ENCODE peak calls at places on chromosomes 1 and 21, in four cellular contexts. One of them, this sample, is unnamed.

GRCh38 chr1:233113009-233113712 is 162.8 kb downstream of the NTPCR start:
- DNase-seq in HL-60: peak; percentile 97
- DNase-seq in K562: peak; percentile 24
- DNase-seq in GM12878: peak; percentile 26
- DNase-seq in this sample: no peak

GRCh38 chr21:35868005-35868868 is 192.1 kb downstream of the SETD4 start:
- DNase-seq in HL-60: no peak
- DNase-seq in K562: no peak
- DNase-seq in GM12878: no peak
- DNase-seq in this sample: no peak

GRCh38 chr1:228544021-228544850 is 57.1 kb downstream of the RNF187 start:
- DNase-seq in HL-60: no peak
- DNase-seq in K562: no peak
- DNase-seq in GM12878: no peak
- DNase-seq in this sample: no peak

GRCh38 chr1:71273326-71273725 is 192.5 kb upstream of the ZRANB2 start:
- DNase-seq in HL-60: no peak
- DNase-seq in K562: no peak
- DNase-seq in GM12878: no peak
- DNase-seq in this sample: no peak

GRCh38 chr1:25467616-25468015 is 36.9 kb downstream of the MACO1 start:
- DNase-seq in HL-60: no peak
- DNase-seq in K562: no peak
- DNase-seq in GM12878: no peak
- DNase-seq in this sample: no peak

GRCh38 chr21:41048141-41048540 is 119.8 kb upstream of the BACE2 start:
- DNase-seq in HL-60: no peak
- DNase-seq in K562: no peak
- DNase-seq in GM12878: no peak
- DNase-seq in this sample: no peak

GRCh38 chr1:238658766-238659165 is 727.6 kb upstream of the CHRM3 start:
- DNase-seq in HL-60: no peak
- DNase-seq in K562: no peak
- DNase-seq in GM12878: no peak
- DNase-seq in this sample: no peak

GRCh38 chr1:245288796-245289195 is 134.0 kb downstream of the KIF26B start:
- DNase-seq in HL-60: no peak
- DNase-seq in K562: no peak
- DNase-seq in GM12878: no peak
- DNase-seq in this sample: no peak

GRCh38 chr1:74363220-74363619 is 128.0 kb downstream of the TNNI3K start:
- DNase-seq in HL-60: no peak
- DNase-seq in K562: no peak
- DNase-seq in GM12878: no peak
- DNase-seq in this sample: no peak

GRCh38 chr1:207398986-207399385 is 55.1 kb upstream of the CR2 start:
- DNase-seq in HL-60: no peak
- DNase-seq in K562: no peak
- DNase-seq in GM12878: no peak
- DNase-seq in this sample: no peak

GRCh38 chr1:38736399-38736798 is 123.2 kb downstream of the RRAGC start:
- DNase-seq in HL-60: no peak
- DNase-seq in K562: no peak
- DNase-seq in GM12878: no peak
- DNase-seq in this sample: no peak

GRCh38 chr21:35614412-35614901 is 445.9 kb downstream of the SETD4 start:
- DNase-seq in HL-60: no peak
- DNase-seq in K562: no peak
- DNase-seq in GM12878: no peak
- DNase-seq in this sample: no peak

GRCh38 chr1:26225033-26225831 is 8.8 kb upstream of the CEP85 start:
- DNase-seq in HL-60: no peak
- DNase-seq in K562: no peak
- DNase-seq in GM12878: no peak
- DNase-seq in this sample: no peak

GRCh38 chr1:151166506-151166956 is 587 bp downstream of the SCNM1 start:
- DNase-seq in HL-60: no peak
- DNase-seq in K562: no peak
- DNase-seq in GM12878: no peak
- DNase-seq in this sample: no peak

GRCh38 chr1:17239420-17239819 is 9.5 kb upstream of the PADI3 start:
- DNase-seq in HL-60: peak; percentile 77
- DNase-seq in K562: peak; percentile 83
- DNase-seq in GM12878: peak; percentile 32
- DNase-seq in this sample: peak; percentile 58

GRCh38 chr21:25421327-25422028 is 185.8 kb downstream of the MRPL39 start:
- DNase-seq in HL-60: peak; percentile 6
- DNase-seq in K562: no peak
- DNase-seq in GM12878: peak; percentile 93
- DNase-seq in this sample: no peak

GRCh38 chr1:161229896-161230295 is 4.0 kb downstream of the TOMM40L start:
- DNase-seq in HL-60: no peak
- DNase-seq in K562: no peak
- DNase-seq in GM12878: no peak
- DNase-seq in this sample: no peak

GRCh38 chr1:154433161-154433681 is 28.1 kb downstream of the IL6R start:
- DNase-seq in HL-60: no peak
- DNase-seq in K562: no peak
- DNase-seq in GM12878: no peak
- DNase-seq in this sample: no peak

GRCh38 chr1:195898924-195899323 is 709.3 kb downstream of the KCNT2 start:
- DNase-seq in HL-60: no peak
- DNase-seq in K562: peak; percentile 34
- DNase-seq in GM12878: no peak
- DNase-seq in this sample: no peak

GRCh38 chr1:17527036-17527914 is 12.2 kb upstream of the ARHGEF10L start:
- DNase-seq in HL-60: no peak
- DNase-seq in K562: no peak
- DNase-seq in GM12878: no peak
- DNase-seq in this sample: no peak

GRCh38 chr1:161020573-161021167 is at the start of gene F11R:
- DNase-seq in HL-60: peak; percentile 60
- DNase-seq in K562: peak; percentile 88
- DNase-seq in GM12878: no peak
- DNase-seq in this sample: no peak

GRCh38 chr1:184861755-184862336 is 107.2 kb upstream of the EDEM3 start:
- DNase-seq in HL-60: no peak
- DNase-seq in K562: no peak
- DNase-seq in GM12878: no peak
- DNase-seq in this sample: no peak

GRCh38 chr1:172727956-172728603 is 69.2 kb downstream of the FASLG start:
- DNase-seq in HL-60: peak; percentile 54
- DNase-seq in K562: peak; percentile 71
- DNase-seq in GM12878: no peak
- DNase-seq in this sample: no peak

GRCh38 chr21:37200641-37201480 is 66.3 kb downstream of the VPS26C start:
- DNase-seq in HL-60: no peak
- DNase-seq in K562: no peak
- DNase-seq in GM12878: no peak
- DNase-seq in this sample: no peak

GRCh38 chr1:199463521-199464127 is 563.9 kb upstream of the NR5A2 start:
- DNase-seq in HL-60: no peak
- DNase-seq in K562: no peak
- DNase-seq in GM12878: peak; percentile 24
- DNase-seq in this sample: no peak

GRCh38 chr21:15401331-15401730 is 328.5 kb upstream of the USP25 start:
- DNase-seq in HL-60: no peak
- DNase-seq in K562: no peak
- DNase-seq in GM12878: no peak
- DNase-seq in this sample: no peak

GRCh38 chr1:113057006-113057405 is 16.0 kb upstream of the LRIG2 start:
- DNase-seq in HL-60: no peak
- DNase-seq in K562: no peak
- DNase-seq in GM12878: no peak
- DNase-seq in this sample: no peak

GRCh38 chr1:30991852-30992606 is 73.5 kb downstream of the PUM1 start:
- DNase-seq in HL-60: no peak
- DNase-seq in K562: no peak
- DNase-seq in GM12878: no peak
- DNase-seq in this sample: no peak

GRCh38 chr1:48947761-48948537 is 171.3 kb upstream of the BEND5 start:
- DNase-seq in HL-60: no peak
- DNase-seq in K562: no peak
- DNase-seq in GM12878: no peak
- DNase-seq in this sample: no peak

GRCh38 chr1:16138772-16139221 is 17.1 kb downstream of the EPHA2 start:
- DNase-seq in HL-60: no peak
- DNase-seq in K562: no peak
- DNase-seq in GM12878: no peak
- DNase-seq in this sample: no peak

GRCh38 chr21:31132574-31133242 is 94.4 kb upstream of the KRTAP19-8 start:
- DNase-seq in HL-60: no peak
- DNase-seq in K562: no peak
- DNase-seq in GM12878: peak; percentile 93
- DNase-seq in this sample: no peak

GRCh38 chr1:183834568-183834967 is 29.6 kb downstream of the RGL1 start:
- DNase-seq in HL-60: no peak
- DNase-seq in K562: no peak
- DNase-seq in GM12878: no peak
- DNase-seq in this sample: no peak

GRCh38 chr21:42839271-42840231 is 39.8 kb downstream of the WDR4 start:
- DNase-seq in HL-60: no peak
- DNase-seq in K562: peak; percentile 19
- DNase-seq in GM12878: no peak
- DNase-seq in this sample: no peak

GRCh38 chr1:244106837-244107491 is 55.9 kb downstream of the ZBTB18 start:
- DNase-seq in HL-60: no peak
- DNase-seq in K562: no peak
- DNase-seq in GM12878: no peak
- DNase-seq in this sample: no peak

GRCh38 chr21:32021319-32022027 is 148.7 kb downstream of the HUNK start:
- DNase-seq in HL-60: no peak
- DNase-seq in K562: no peak
- DNase-seq in GM12878: no peak
- DNase-seq in this sample: no peak

GRCh38 chr1:84442256-84442655 is 36.8 kb upstream of the RPF1 start:
- DNase-seq in HL-60: peak; percentile 74
- DNase-seq in K562: no peak
- DNase-seq in GM12878: peak; percentile 73
- DNase-seq in this sample: peak; percentile 15

GRCh38 chr1:7943295-7943694 is 2.7 kb upstream of the TNFRSF9 start:
- DNase-seq in HL-60: no peak
- DNase-seq in K562: no peak
- DNase-seq in GM12878: no peak
- DNase-seq in this sample: no peak

GRCh38 chr1:186325239-186325638 is 49.8 kb downstream of the TPR start:
- DNase-seq in HL-60: no peak
- DNase-seq in K562: peak; percentile 33
- DNase-seq in GM12878: no peak
- DNase-seq in this sample: no peak

GRCh38 chr1:186326009-186326408 is 49.0 kb downstream of the TPR start:
- DNase-seq in HL-60: no peak
- DNase-seq in K562: no peak
- DNase-seq in GM12878: no peak
- DNase-seq in this sample: no peak

GRCh38 chr1:186323865-186324264 is 51.2 kb downstream of the TPR start:
- DNase-seq in HL-60: no peak
- DNase-seq in K562: no peak
- DNase-seq in GM12878: no peak
- DNase-seq in this sample: no peak

GRCh38 chr1:186330758-186331157 is 44.3 kb downstream of the TPR start:
- DNase-seq in HL-60: no peak
- DNase-seq in K562: no peak
- DNase-seq in GM12878: no peak
- DNase-seq in this sample: no peak

DNA sequence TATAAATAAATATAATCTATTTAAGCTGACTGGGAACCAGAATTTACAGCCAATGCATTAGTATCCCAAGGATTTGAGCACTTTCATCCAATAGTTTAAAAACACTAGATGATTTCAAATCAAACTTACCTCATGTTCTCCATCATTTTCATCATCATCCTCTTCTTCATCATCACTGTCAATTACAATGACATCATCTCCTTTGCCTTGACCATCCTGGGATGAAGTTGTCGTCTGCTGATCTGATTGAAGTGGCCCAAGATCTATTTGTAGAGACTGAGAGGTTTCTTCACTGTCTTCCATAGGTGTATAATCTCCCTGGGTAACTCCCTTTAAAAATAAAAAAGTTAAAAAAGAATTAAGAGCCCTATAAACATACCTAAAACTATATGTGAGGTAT is 47.7 kb downstream of the TPR start:
- DNase-seq in HL-60: no peak
- DNase-seq in K562: no peak
- DNase-seq in GM12878: no peak
- DNase-seq in this sample: no peak
- TF ChIP-seq SPI1 in HL-60: no peak
- TF ChIP-seq SPI1 in K562: no peak
- TF ChIP-seq SPI1 in GM12878: no peak
- TF ChIP-seq SPI1 in this sample: no peak

GRCh38 chr1:86259390-86259789 is 102.8 kb upstream of the COL24A1 start:
- DNase-seq in HL-60: no peak
- DNase-seq in K562: no peak
- DNase-seq in GM12878: no peak
- DNase-seq in this sample: no peak
- TF ChIP-seq SPI1 in HL-60: no peak
- TF ChIP-seq SPI1 in K562: no peak
- TF ChIP-seq SPI1 in GM12878: no peak
- TF ChIP-seq SPI1 in this sample: no peak

GRCh38 chr1:10836726-10837125 is 40.3 kb upstream of the CASZ1 start:
- DNase-seq in HL-60: no peak
- DNase-seq in K562: no peak
- DNase-seq in GM12878: no peak
- DNase-seq in this sample: no peak
- TF ChIP-seq SPI1 in HL-60: no peak
- TF ChIP-seq SPI1 in K562: no peak
- TF ChIP-seq SPI1 in GM12878: no peak
- TF ChIP-seq SPI1 in this sample: no peak

DNA sequence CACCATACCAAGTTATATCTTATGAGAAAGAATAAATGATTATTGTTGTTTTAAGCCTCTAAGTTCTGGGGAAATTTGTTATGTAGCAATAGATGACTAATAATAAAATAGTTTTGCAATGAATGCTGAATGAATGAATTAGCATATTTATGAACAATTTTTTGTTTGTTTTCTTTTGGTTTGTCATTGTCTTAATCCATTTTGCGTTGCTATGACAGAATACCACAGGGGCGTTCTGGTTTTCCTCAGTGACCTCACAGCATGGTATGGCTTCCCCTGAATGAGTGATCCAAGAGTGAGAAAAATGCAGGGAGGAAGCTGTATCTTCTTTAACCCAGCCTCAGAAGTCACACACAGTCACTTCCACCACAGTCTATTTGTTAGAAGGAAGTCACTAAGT is 53.8 kb upstream of the HPDL start:
- DNase-seq in HL-60: no peak
- DNase-seq in K562: no peak
- DNase-seq in GM12878: no peak
- DNase-seq in this sample: no peak
- TF ChIP-seq SPI1 in HL-60: no peak
- TF ChIP-seq SPI1 in K562: no peak
- TF ChIP-seq SPI1 in GM12878: no peak
- TF ChIP-seq SPI1 in this sample: no peak

GRCh38 chr1:162829268-162829667 is 31.7 kb downstream of the CCDC190 start:
- DNase-seq in HL-60: no peak
- DNase-seq in K562: no peak
- DNase-seq in GM12878: no peak
- DNase-seq in this sample: no peak
- TF ChIP-seq SPI1 in HL-60: no peak
- TF ChIP-seq SPI1 in K562: no peak
- TF ChIP-seq SPI1 in GM12878: no peak
- TF ChIP-seq SPI1 in this sample: no peak